ENCODE peak calls at places on chromosomes 13 and 19, in nine cellular contexts. Y is breast epithelium; K is GM03348; B is ACHN; N is MG63; D is NCI-H510A treated with DMSO at 0.1 percent for 48 hours; V is left lung; C is activated naive CD4-positive, alpha-beta T cell; U is T-helper 9 cell. L is an unnamed sample.

GRCh38 chr13:100330662-100331061 is 241.8 kb downstream of the PCCA start:
- DNase-seq in B (no peak), K (no peak), D (no peak), U (no peak), C (no peak), N (no peak), Y (no peak), V (no peak), L (no peak)

GRCh38 chr19:4538601-4538954 is 1.3 kb downstream of the LRG1 start:
- DNase-seq in Y (no peak), U (no peak), B (no peak), D (peak), N (no peak), V (no peak), K (no peak), C (no peak), L (no peak)

GRCh38 chr19:34834513-34834912 is 61.5 kb upstream of the ZNF599 start:
- DNase-seq in Y (no peak), D (no peak), N (no peak), K (no peak), B (no peak), U (no peak), C (no peak), V (no peak), L (no peak)

GRCh38 chr19:57560049-57560491 is 407 bp upstream of the ZNF550 start:
- DNase-seq in Y (peak), U (no peak), V (no peak), K (peak), C (no peak), N (peak), B (peak), D (no peak), L (no peak)

GRCh38 chr13:49404621-49405020 is 39.2 kb downstream of the CAB39L start:
- DNase-seq in C (no peak), B (no peak), N (no peak), V (no peak), D (no peak), U (no peak), Y (no peak), K (no peak), L (no peak)

GRCh38 chr19:3852614-3853254 is 16.1 kb downstream of the ZFR2 start:
- DNase-seq in U (peak), Y (no peak), N (peak), B (peak), V (no peak), C (no peak), K (peak), D (peak), L (no peak)

GRCh38 chr13:99340638-99341037 is 33.4 kb upstream of the GPR183 start:
- DNase-seq in K (no peak), N (no peak), D (no peak), U (no peak), Y (no peak), C (no peak), V (no peak), B (no peak), L (no peak)

GRCh38 chr19:55239004-55239403 is 10.4 kb upstream of the TMEM86B start:
- DNase-seq in D (no peak), U (no peak), Y (no peak), K (no peak), C (no peak), N (no peak), V (no peak), B (no peak), L (no peak)

GRCh38 chr19:11152318-11153062 is 3.1 kb downstream of the SPC24 start:
- DNase-seq in K (peak), D (no peak), Y (peak), C (no peak), U (no peak), B (peak), N (peak), V (no peak), L (no peak)

GRCh38 chr19:3483226-3483628 is at the start of gene SMIM44:
- DNase-seq in U (no peak), N (no peak), C (no peak), B (no peak), Y (no peak), K (no peak), D (no peak), V (no peak), L (no peak)

GRCh38 chr13:44293908-44294735 is 79.5 kb upstream of the SERP2 start:
- DNase-seq in V (no peak), C (no peak), K (peak), Y (no peak), D (no peak), B (no peak), N (no peak), U (no peak), L (no peak)

GRCh38 chr19:18156841-18157464 is 4.0 kb downstream of the PIK3R2 start:
- DNase-seq in C (no peak), D (peak), K (peak), V (peak), B (peak), N (peak), Y (peak), U (no peak), L (no peak)

GRCh38 chr13:86572115-86572514 is 772.9 kb upstream of the SLITRK6 start:
- DNase-seq in D (no peak), K (no peak), U (no peak), V (no peak), Y (no peak), B (no peak), C (no peak), N (no peak), L (no peak)

GRCh38 chr19:49472936-49473335 is 1.1 kb upstream of the FLT3LG start:
- DNase-seq in N (no peak), V (no peak), C (no peak), K (no peak), B (no peak), Y (no peak), U (no peak), D (no peak), L (no peak)

GRCh38 chr19:11401808-11402543 is 17.1 kb downstream of the RGL3 start:
- DNase-seq in N (no peak), C (no peak), U (no peak), V (no peak), D (no peak), B (no peak), Y (no peak), K (no peak), L (no peak)

GRCh38 chr13:110303644-110304043 is 3.3 kb downstream of the COL4A1 start:
- DNase-seq in N (no peak), V (no peak), B (no peak), Y (no peak), C (no peak), D (no peak), U (no peak), K (no peak), L (no peak)

GRCh38 chr13:29969286-29969685 is 118.9 kb upstream of the UBL3 start:
- DNase-seq in C (no peak), V (no peak), K (peak), U (no peak), Y (no peak), N (peak), B (no peak), D (no peak), L (no peak)

GRCh38 chr19:4717191-4717965 is 6.3 kb downstream of the DPP9 start:
- DNase-seq in U (no peak), Y (no peak), K (no peak), B (no peak), N (no peak), D (peak), V (peak), C (no peak), L (no peak)

GRCh38 chr13:50951366-50951765 is 41.8 kb downstream of the RNASEH2B start:
- DNase-seq in K (peak), D (no peak), C (no peak), V (no peak), N (no peak), B (no peak), U (no peak), Y (no peak), L (no peak)

GRCh38 chr19:11548315-11548700 is 9.7 kb downstream of the CNN1 start:
- DNase-seq in C (no peak), N (no peak), V (no peak), Y (no peak), U (no peak), B (no peak), K (no peak), D (no peak), L (no peak)

GRCh38 chr13:95122063-95122462 is 179.2 kb downstream of the ABCC4 start:
- DNase-seq in D (no peak), K (no peak), N (no peak), U (no peak), C (no peak), B (no peak), Y (no peak), V (no peak), L (no peak)

L was measured in omental fat pad.